ENCODE peak calls at places on chromosomes 3 and 15, in four cellular contexts. P, R, W and C are unnamed samples.

GRCh38 chr15:27820232-27820631 is 278.9 kb downstream of the OCA2 start:
- DNase-seq in W (no peak), P (peak), R (no peak), C (no peak)

GRCh38 chr15:47750030-47750739 is 32.9 kb downstream of the SEMA6D start:
- DNase-seq in W (peak), P (peak), R (peak), C (peak)

GRCh38 chr3:74531491-74531890 is 83.0 kb downstream of the CNTN3 start:
- DNase-seq in P (peak), W (no peak), R (no peak), C (no peak)

GRCh38 chr3:23198801-23199200 is 4.3 kb upstream of the UBE2E2 start:
- DNase-seq in R (peak), P (peak), W (no peak), C (peak)

GRCh38 chr3:58306662-58307286 is 454 bp downstream of the HTD2 start:
- DNase-seq in R (no peak), W (no peak), P (no peak), C (no peak)

GRCh38 chr15:89179966-89180875 is 41.2 kb downstream of the RLBP1 start:
- DNase-seq in W (no peak), R (no peak), P (no peak), C (peak)

GRCh38 chr3:136671921-136672320 is 80.3 kb downstream of the STAG1 start:
- DNase-seq in P (peak), R (peak), W (peak), C (peak)

GRCh38 chr3:145015243-145015642 is 1043.6 kb downstream of the DIPK2A start:
- DNase-seq in P (peak), R (no peak), W (peak), C (peak)

GRCh38 chr3:169668081-169668956 is 4.8 kb upstream of the MECOM start:
- DNase-seq in P (no peak), R (no peak), W (no peak), C (no peak)

GRCh38 chr15:67839358-67839928 is 402 bp downstream of the RNU6-1 start:
- DNase-seq in W (no peak), R (no peak), P (peak), C (no peak)

GRCh38 chr3:39707314-39707909 is 102.0 kb upstream of the MYRIP start:
- DNase-seq in P (peak), R (no peak), W (no peak), C (peak)

GRCh38 chr3:116253511-116253910 is 191.8 kb downstream of the LSAMP start:
- DNase-seq in W (no peak), P (no peak), R (no peak), C (no peak)

GRCh38 chr3:94936023-94936580 is 873.2 kb downstream of the NSUN3 start:
- DNase-seq in W (no peak), R (peak), P (no peak), C (no peak)

GRCh38 chr3:127442551-127442950 is 148.0 kb downstream of the TPRA1 start:
- DNase-seq in P (no peak), W (no peak), R (no peak), C (no peak)

GRCh38 chr3:46959169-46959515 is 17.4 kb downstream of the CCDC12 start:
- DNase-seq in R (no peak), P (no peak), W (no peak), C (no peak)

GRCh38 chr15:33183334-33183733 is 11.2 kb downstream of the FMN1 start:
- DNase-seq in R (no peak), P (no peak), W (no peak), C (no peak)

GRCh38 chr15:37773111-37773860 is 161.2 kb upstream of the TMCO5A start:
- DNase-seq in P (peak), R (no peak), W (peak), C (peak)

GRCh38 chr15:71784719-71785118 is 25.6 kb upstream of the NR2E3 start:
- DNase-seq in P (no peak), R (no peak), W (no peak), C (no peak)

GRCh38 chr3:182241777-182242556 is 530.2 kb downstream of the SOX2 start:
- DNase-seq in R (peak), W (no peak), P (peak), C (no peak)

GRCh38 chr3:129563332-129563731 is 20.4 kb downstream of the H1-8 start:
- DNase-seq in R (no peak), P (no peak), W (no peak), C (no peak)

GRCh38 chr15:98967916-98968315 is 39.7 kb downstream of the PGPEP1L start:
- DNase-seq in R (no peak), P (no peak), W (no peak), C (no peak)

GRCh38 chr15:33729648-33730047 is 238.6 kb upstream of the CHRM5 start:
- DNase-seq in P (peak), R (no peak), W (no peak), C (no peak)

GRCh38 chr3:48215876-48216275 is 7.4 kb upstream of the CAMP start:
- DNase-seq in W (no peak), P (no peak), R (peak), C (no peak)

GRCh38 chr3:189233225-189233858 is 61.6 kb downstream of the TPRG1 start:
- DNase-seq in W (peak), R (peak), P (peak), C (peak)

GRCh38 chr3:189235214-189235613 is 63.4 kb downstream of the TPRG1 start:
- DNase-seq in W (no peak), R (no peak), P (no peak), C (peak)

GRCh38 chr3:189237516-189237915 is 65.7 kb downstream of the TPRG1 start:
- DNase-seq in R (peak), W (no peak), P (no peak), C (no peak)

GRCh38 chr3:189238071-189238470 is 66.3 kb downstream of the TPRG1 start:
- DNase-seq in R (no peak), P (peak), W (no peak), C (no peak)

GRCh38 chr3:189236352-189236751 is 64.6 kb downstream of the TPRG1 start:
- DNase-seq in R (no peak), W (no peak), P (no peak), C (no peak)
- TF ChIP-seq CTCF in R (no peak), W (no peak), P (no peak), C (no peak)

DNA sequence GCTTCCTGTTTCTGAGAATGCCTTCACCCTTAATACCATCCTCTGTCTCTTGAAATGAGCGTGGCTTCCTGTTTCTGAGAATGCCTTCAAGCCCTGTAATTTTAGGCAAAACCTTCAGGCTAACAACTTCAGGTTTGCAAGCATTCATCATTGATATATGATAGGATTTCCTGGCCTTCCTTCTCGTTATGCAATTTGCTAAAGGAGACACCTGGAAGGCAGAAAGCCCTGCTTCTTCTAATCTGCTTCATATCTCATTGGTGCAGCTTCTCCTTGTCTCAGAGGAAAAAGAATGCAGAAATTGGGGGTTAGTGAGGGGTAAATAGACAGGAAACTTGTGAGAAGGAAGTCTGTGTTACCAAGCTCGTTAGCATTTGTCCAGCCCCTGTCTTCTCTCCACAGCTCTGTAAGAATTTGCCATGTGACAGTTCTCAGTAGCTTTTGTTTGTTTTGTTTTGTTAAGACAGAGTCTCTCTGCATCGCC is 7.3 kb downstream of the ARL6IP5 start:
- DNase-seq in P (no peak), R (no peak), W (no peak), C (no peak)
- H3K4me3 ChIP-seq in P (no peak), R (no peak), W (no peak), C (no peak)

DNA sequence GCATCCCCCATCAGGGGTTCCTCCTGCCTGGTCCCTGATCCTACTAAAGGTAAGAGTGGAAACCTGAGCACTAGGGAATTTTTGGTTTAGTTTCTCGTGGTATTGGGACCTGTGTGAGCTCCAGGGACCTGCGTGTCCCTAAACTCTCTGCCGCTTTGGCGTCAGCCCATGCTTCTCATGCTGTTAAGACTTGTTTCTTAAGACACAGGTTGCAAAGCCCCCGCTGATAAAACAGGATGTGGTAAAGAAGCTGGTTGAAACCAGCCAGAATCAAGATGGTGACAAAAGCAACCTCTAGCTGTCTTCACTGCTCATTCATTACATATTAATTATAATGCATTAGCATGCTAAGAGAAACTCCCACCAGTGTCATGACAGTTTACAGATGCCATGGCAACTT is 64.6 kb downstream of the LYZL4 start:
- DNase-seq in P (no peak), W (no peak), R (no peak), C (no peak)
- TF ChIP-seq CTCF in P (no peak), W (no peak), R (no peak), C (no peak)

GRCh38 chr3:27722957-27723802 is 1.1 kb upstream of the EOMES start:
- DNase-seq in R (no peak), P (no peak), W (no peak), C (no peak)

GRCh38 chr3:27726240-27726639 is 4.1 kb upstream of the EOMES start:
- DNase-seq in W (no peak), R (no peak), P (no peak), C (no peak)

GRCh38 chr3:27723803-27724458 is 1.8 kb upstream of the EOMES start:
- DNase-seq in R (no peak), P (no peak), W (no peak), C (no peak)

GRCh38 chr3:27721717-27722564 is at the start of gene EOMES:
- DNase-seq in R (no peak), P (peak), W (no peak), C (no peak)

DNA sequence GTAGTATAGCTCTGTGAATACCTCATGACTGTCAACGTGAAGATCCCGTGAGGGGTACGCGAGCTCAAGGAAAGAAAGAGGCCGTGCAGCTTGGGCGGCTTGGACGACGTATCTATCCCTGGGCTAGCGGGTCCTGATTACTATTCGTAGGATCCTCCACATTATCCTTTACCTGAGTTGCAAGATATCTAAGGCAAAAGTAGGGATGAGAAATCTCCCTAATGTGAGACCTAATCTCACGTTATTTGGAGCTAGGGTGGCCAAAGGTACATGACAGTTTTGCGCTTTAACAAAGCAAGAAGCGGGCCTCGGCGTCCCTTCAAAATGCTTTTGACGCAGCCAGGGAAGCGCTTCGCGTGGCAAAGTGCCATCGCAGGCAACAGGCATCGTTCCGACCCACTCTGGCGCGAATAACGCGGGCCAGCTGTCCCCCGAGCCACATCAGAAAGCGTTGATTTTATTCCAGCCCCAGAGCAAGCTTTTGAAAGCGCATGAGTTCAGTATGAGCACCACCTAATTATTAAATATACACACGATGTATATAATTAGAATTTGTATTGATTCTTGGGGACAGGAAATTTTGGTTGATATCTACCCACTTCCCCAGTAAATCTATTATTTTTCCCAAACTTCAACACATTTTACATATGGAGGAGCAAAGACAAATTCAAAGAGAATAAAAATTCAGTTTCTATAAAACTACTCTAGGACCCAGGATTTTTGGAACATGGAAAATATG is 2.5 kb upstream of the EOMES start:
- DNase-seq in W (no peak), R (no peak), P (no peak), C (no peak)
- H3K4me3 ChIP-seq in W (no peak), R (no peak), P (no peak), C (no peak)

GRCh38 chr3:44117736-44118135 is 124.0 kb upstream of the TOPAZ1 start:
- DNase-seq in P (no peak), R (no peak), W (no peak), C (no peak)

GRCh38 chr3:44111482-44111881 is 130.2 kb upstream of the TOPAZ1 start:
- DNase-seq in W (no peak), P (no peak), R (no peak), C (no peak)

GRCh38 chr3:44110643-44111042 is 131.0 kb upstream of the TOPAZ1 start:
- DNase-seq in R (no peak), P (no peak), W (no peak), C (no peak)

GRCh38 chr3:44117239-44117638 is 124.4 kb upstream of the TOPAZ1 start:
- DNase-seq in P (no peak), W (no peak), R (no peak), C (no peak)

GRCh38 chr3:44114142-44114541 is 127.5 kb upstream of the TOPAZ1 start:
- DNase-seq in P (peak), W (no peak), R (no peak), C (no peak)
- TF ChIP-seq CTCF in P (peak), W (peak), R (peak), C (peak)

DNA sequence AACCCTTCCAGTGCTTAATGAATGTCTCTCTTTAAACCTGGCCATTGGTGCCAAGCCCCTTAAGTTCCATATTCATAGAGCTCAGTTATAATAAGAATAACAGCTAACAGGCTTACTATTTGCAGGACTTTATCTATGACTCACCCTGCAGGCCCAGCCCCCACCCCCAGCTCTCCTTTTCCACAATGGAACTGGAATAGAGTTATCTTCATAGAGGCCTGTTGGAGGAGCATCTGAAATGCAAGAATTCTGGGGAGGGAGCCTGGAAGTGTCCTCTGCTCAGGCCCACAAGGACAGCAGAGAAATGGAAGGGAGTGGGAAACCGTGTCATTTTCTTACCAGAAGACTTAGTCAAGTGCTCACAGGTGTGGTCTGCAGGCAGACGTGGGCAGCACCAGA is 52.8 kb downstream of the SEMA5B start:
- DNase-seq in R (peak), P (peak), W (no peak), C (no peak)
- H3K4me3 ChIP-seq in R (peak), P (no peak), W (no peak), C (no peak)

DNA sequence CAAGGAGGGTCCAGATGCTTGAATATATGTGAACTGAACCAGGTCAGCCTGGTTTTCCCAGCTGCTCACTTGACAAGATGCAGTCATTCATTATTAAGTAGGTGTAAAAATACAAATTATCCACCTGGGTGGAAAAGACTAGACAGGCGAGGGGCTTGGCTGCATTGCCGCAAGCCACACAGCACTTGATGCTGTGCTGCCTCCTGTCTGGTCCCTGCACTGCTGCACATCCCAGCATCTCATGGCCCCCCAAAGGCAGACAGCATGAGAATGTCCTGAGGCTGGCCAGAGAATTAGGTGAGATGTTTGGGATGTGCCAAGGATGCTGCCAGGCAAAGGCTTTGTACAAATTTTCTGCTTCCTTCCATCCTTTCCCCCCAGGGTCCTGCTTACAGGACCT is 115.0 kb downstream of the NTRK3 start:
- DNase-seq in R (no peak), P (no peak), W (no peak), C (no peak)
- TF ChIP-seq CTCF in R (no peak), P (no peak), W (no peak), C (no peak)